ENCODE peak calls at places on chromosome 4, in four cellular contexts. R, V, S and E are unnamed samples.
A peak's percentile ranks its signal among the peaks of the same experiment; 100 is the strongest.

GRCh38 chr4:182143086-182143821 is 99.9 kb upstream of the TENM3 start:
- DNase-seq in V (no peak), R (peak; percentile 40), S (peak; percentile 29), E (peak; percentile 55)

GRCh38 chr4:183321079-183321478 is 1.0 kb upstream of the CLDN22 start:
- DNase-seq in V (no peak), R (no peak), S (no peak), E (no peak)

GRCh38 chr4:99943904-99944437 is 2.4 kb downstream of the DNAJB14 start:
- DNase-seq in S (no peak), V (no peak), R (no peak), E (no peak)

GRCh38 chr4:55183926-55184599 is 58.7 kb upstream of the KDR start:
- DNase-seq in V (no peak), R (peak; percentile 97), S (peak; percentile 97), E (peak; percentile 98)

GRCh38 chr4:119028296-119028695 is 107.3 kb upstream of the MYOZ2 start:
- DNase-seq in S (no peak), R (peak; percentile 31), V (no peak), E (no peak)

GRCh38 chr4:11728165-11728564 is 299.5 kb upstream of the HS3ST1 start:
- DNase-seq in R (no peak), S (no peak), V (no peak), E (no peak)

GRCh38 chr4:185143596-185143969 is 517 bp downstream of the SLC25A4 start:
- DNase-seq in S (peak; percentile 17), R (peak; percentile 4), V (no peak), E (no peak)

GRCh38 chr4:88143504-88143903 is 14.9 kb downstream of the ABCG2 start:
- DNase-seq in R (peak; percentile 58), V (no peak), S (peak; percentile 90), E (peak; percentile 64)

GRCh38 chr4:100257567-100257966 is 67.3 kb upstream of the DDIT4L start:
- DNase-seq in R (no peak), V (no peak), S (peak; percentile 3), E (no peak)